ENCODE peak calls at places on chromosomes 7 and 10, in four cellular contexts. X, C, P and W are unnamed samples. For H3K4me1, the result is how much of the 10 kb centered on the place peaks cover.

GRCh38 chr10:14358886-14359573 is 28.3 kb upstream of the FRMD4A start:
- DNase-seq in P (no peak), X (no peak), C (no peak), W (no peak)

GRCh38 chr7:114589436-114589835 is 174.8 kb downstream of the FOXP2 start:
- DNase-seq in X (no peak), C (no peak), P (no peak), W (no peak)

GRCh38 chr7:7014827-7015610 is 167.3 kb upstream of the C1GALT1 start:
- DNase-seq in P (no peak), C (no peak), X (no peak), W (no peak)

GRCh38 chr10:4939224-4940072 is 23.8 kb upstream of the AKR1C1 start:
- DNase-seq in P (peak), X (no peak), C (no peak), W (peak)

GRCh38 chr7:128944487-128945236 is 6.9 kb downstream of the IRF5 start:
- DNase-seq in C (no peak), P (no peak), X (no peak), W (no peak)

GRCh38 chr10:14296081-14296709 is 34.5 kb downstream of the FRMD4A start:
- DNase-seq in P (no peak), X (no peak), C (no peak), W (no peak)

GRCh38 chr10:46540412-46541016 is 15.9 kb downstream of the GPRIN2 start:
- DNase-seq in C (no peak), P (no peak), X (no peak), W (no peak)

GRCh38 chr10:113820507-113820906 is 33.4 kb downstream of the DCLRE1A start:
- DNase-seq in X (peak), P (no peak), C (no peak), W (no peak)

GRCh38 chr7:22588396-22588795 is 88.4 kb upstream of the STEAP1B start:
- DNase-seq in P (no peak), C (no peak), X (no peak), W (no peak)

GRCh38 chr7:22591271-22591670 is 91.3 kb upstream of the STEAP1B start:
- DNase-seq in P (no peak), X (no peak), C (no peak), W (no peak)

GRCh38 chr7:22586806-22587180 is 86.8 kb upstream of the STEAP1B start:
- DNase-seq in C (no peak), X (no peak), P (peak), W (peak)

GRCh38 chr7:22587322-22587721 is 87.3 kb upstream of the STEAP1B start:
- DNase-seq in P (no peak), C (no peak), X (no peak), W (no peak)

DNA sequence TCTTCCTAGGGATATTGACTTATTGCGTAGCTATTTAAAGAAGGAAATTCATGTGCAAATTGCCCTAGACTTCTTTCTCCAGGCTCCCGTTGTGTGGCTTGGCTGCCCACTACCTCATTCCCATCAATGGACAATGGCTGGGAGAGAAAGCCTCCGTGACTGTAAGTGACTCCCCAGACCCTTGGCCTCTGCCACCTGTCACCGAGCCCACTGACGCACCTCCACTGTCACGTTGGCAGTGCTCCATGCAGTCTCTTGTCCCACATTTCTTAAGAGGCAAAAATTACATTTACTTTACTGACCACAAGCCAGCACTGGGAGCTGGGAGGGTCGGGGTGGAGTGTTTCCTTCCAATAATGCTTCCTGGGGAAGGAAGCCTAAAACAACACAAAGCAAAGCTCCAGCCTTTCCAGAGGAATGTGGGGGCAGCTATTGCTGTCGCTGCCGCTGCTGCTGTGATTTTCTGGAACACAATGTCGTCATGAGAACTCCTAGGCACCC is 89.7 kb upstream of the STEAP1B start:
- DNase-seq in P (no peak), C (no peak), X (no peak), W (no peak)
- TF ChIP-seq JUNB in P (no peak), C (no peak), X (no peak), W (no peak)

GRCh38 chr10:24358022-24358421 is 149.1 kb downstream of the KIAA1217 start:
- DNase-seq in X (no peak), P (no peak), C (no peak), W (no peak)

GRCh38 chr10:24360286-24361127 is 151.6 kb downstream of the KIAA1217 start:
- DNase-seq in C (no peak), P (peak), X (peak), W (peak)

GRCh38 chr10:24355289-24355688 is 146.4 kb downstream of the KIAA1217 start:
- DNase-seq in C (no peak), X (no peak), P (no peak), W (no peak)

GRCh38 chr10:24353319-24353718 is 144.4 kb downstream of the KIAA1217 start:
- DNase-seq in P (no peak), X (no peak), C (no peak), W (no peak)

GRCh38 chr10:24357344-24358021 is 148.5 kb downstream of the KIAA1217 start:
- DNase-seq in X (no peak), P (no peak), C (no peak), W (no peak)
- H3K4me1 ChIP-seq in X (under half), P (under half), C (under half), W (under half)

DNA sequence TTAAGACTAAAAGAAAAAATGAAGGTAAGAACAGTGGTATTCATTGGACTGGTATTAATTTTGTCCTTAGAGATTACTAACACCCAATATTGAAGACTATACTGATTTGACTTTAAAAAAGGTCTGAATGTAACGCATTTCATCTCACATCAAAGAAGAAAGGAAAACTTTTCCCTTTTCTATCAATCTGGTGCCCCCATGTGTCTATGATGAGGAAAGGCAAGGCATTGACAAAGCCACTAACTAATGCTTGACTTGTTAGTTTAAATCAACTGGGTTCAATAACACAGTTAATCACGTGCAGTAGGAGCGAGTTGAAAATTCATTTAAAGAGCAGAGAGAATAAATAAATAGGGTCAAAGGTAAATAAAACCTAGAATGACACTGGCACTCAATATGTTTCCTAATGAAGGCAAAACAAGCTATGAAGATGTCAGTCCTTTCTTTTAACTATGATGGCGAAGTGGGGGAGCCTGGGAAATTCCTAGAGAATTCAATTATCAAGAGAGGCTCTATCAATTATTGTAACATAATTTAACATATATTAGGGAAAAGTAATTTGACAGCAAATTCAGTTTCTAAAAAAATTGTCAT is 180.9 kb downstream of the ANK3 start:
- DNase-seq in C (no peak), P (peak), X (peak), W (peak)
- TF ChIP-seq MAX in C (no peak), P (no peak), X (no peak), W (no peak)

GRCh38 chr10:1136268-1136667 is 80.1 kb downstream of the WDR37 start:
- DNase-seq in X (no peak), P (no peak), C (no peak), W (no peak)

GRCh38 chr10:1130995-1131790 is 75.0 kb downstream of the WDR37 start:
- DNase-seq in C (no peak), P (no peak), X (no peak), W (no peak)

GRCh38 chr10:1134156-1134555 is 78.0 kb downstream of the WDR37 start:
- DNase-seq in X (no peak), P (no peak), C (no peak), W (no peak)

GRCh38 chr10:1132584-1132983 is 76.4 kb downstream of the WDR37 start:
- DNase-seq in P (no peak), X (no peak), C (no peak), W (no peak)

DNA sequence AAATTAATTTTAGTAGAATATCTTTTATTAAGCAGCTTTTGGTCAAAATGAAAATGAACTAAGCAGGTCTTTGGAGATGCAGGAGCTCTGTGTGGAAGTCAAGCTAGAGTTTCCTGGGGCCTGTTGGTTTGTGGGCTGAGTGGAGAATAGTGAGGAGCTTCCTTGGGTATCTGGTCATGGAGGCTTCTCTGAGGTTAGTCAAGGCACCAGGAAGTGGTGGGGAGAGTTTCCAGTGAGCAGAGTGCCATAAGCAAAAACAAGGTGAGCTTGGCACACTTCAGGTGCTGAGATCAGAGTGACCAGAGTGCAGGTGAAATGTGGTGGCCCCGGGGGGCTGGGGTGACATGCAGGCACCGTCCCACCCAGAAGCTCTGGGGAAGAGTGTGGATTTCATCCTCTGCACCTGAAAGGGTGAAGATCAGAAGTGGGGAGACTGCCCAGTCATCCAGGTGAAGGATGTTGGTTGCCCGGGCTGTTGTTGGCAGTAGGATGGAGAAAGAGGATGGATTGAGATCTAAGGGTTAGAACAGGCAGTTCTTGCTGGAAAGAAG is 77.4 kb downstream of the WDR37 start:
- DNase-seq in C (no peak), P (no peak), X (no peak), W (no peak)
- TF ChIP-seq JUNB in C (no peak), P (no peak), X (no peak), W (no peak)

GRCh38 chr7:1061180-1061579 is 16.8 kb downstream of the GPR146 start:
- DNase-seq in P (no peak), X (no peak), C (no peak), W (no peak)
- H3K4me1 ChIP-seq in P (under half), X (under half), C (under half), W (under half)

GRCh38 chr10:58415757-58416156 is 30.5 kb downstream of the TFAM start:
- DNase-seq in P (no peak), C (no peak), X (no peak), W (no peak)

GRCh38 chr10:58409956-58410610 is 24.9 kb downstream of the TFAM start:
- DNase-seq in P (no peak), C (no peak), X (no peak), W (no peak)

GRCh38 chr10:58412502-58412961 is 27.3 kb downstream of the TFAM start:
- DNase-seq in X (no peak), P (peak), C (no peak), W (peak)

GRCh38 chr10:58414270-58415041 is 29.2 kb downstream of the TFAM start:
- DNase-seq in P (peak), C (no peak), X (no peak), W (peak)
- TF ChIP-seq MAX in P (no peak), C (no peak), X (no peak), W (no peak)

GRCh38 chr7:117012284-117013174 is 59.2 kb downstream of the ST7 start:
- DNase-seq in P (peak), C (peak), X (no peak), W (peak)
- TF ChIP-seq JUNB in P (no peak), C (no peak), X (no peak), W (no peak)

DNA sequence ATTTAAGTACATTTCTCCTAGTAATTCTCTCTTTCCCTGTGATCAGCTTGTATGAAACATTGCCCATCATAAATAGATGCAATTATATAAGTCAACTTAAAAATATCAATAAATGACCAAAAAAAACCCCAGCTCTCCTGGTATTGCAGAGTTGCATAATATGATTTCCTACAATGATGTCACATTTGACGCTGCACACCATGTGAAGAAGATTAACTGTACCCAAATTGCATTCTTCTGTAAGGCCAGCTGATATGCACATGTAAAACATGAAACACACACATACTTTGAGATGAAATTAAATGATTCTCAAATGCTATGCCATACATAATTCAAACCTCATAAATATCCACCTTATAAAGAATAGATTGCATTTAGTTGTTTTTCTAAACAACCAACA is 115.5 kb downstream of the AGMO start:
- DNase-seq in C (no peak), P (no peak), X (no peak), W (no peak)
- H3K4me1 ChIP-seq in C (under half), P (under half), X (under half), W (under half)

DNA sequence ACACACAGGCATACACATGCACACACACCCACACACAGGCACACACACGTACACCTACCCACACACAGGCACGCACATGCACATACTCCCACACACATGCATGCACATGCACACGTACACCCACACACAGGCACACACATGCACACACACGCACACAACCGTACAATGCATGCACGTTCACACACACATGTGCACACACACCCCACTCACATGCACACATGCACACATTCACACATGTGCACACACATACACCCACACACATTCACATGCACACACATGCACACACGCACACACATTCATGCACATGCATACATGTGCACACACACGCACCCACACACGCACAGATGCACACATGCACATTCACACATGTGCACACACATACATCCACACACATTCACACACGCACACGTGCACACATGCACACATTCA is 59.3 kb downstream of the MKI67 start:
- DNase-seq in P (no peak), C (no peak), X (no peak), W (no peak)
- TF ChIP-seq MAX in P (no peak), C (no peak), X (no peak), W (no peak)

DNA sequence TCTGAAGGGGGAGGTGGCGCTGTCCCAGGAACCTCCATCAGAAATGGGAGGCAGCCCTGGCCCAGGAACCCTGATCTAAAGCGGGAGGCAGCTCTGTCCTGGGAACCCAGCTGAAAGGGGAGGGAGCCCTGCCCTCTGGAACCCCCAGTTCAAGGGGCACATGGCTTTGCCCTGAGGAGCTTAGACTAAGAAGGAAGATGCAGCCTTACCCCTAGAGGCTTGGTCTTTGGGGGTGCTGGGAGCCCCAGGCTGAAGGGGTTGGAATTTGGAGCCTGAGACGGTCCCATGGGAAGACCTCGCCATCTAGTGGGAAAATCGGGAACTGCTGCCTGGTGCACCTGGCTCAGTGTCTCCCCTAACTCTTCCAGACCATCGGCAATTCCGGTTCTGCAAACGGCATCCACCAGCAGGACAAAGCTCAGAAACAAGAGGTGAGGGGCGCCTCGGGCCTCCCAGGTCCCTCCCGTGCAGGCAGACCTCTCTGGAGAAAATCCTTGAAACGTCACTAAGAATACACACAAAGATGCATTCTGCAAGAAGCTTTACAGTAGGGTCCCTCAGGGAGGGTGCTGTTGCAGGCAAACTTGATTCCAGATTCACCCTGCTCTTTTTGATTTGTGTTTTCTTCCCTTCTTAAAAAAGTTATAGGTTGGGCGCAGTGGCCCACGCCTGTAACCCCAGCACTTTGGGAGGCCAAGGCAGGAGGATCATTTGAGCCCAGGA is 52.4 kb upstream of the GTF2IRD1 start:
- DNase-seq in P (peak), C (no peak), X (peak), W (peak)
- TF ChIP-seq JUNB in P (no peak), C (no peak), X (no peak), W (no peak)